ENCODE peak calls at places on chromosomes 3 and 15, in six cellular contexts. One of them, this sample, is unnamed.

GRCh38 chr3:15113468-15113867 is 14.5 kb upstream of the RBSN start:
- DNase-seq in cardiac muscle cell: no peak
- DNase-seq in HEK293T: no peak
- DNase-seq in tibial artery: no peak
- DNase-seq in body of pancreas: no peak
- DNase-seq in T-helper 2 cell treated with Interferon-gamma antibody and Interleukin-4, amounts not matched to agents 5 μg/mL and 100 μg/mL, for 36 hours: no peak
- DNase-seq in this sample: no peak

GRCh38 chr15:31279221-31280036 is 47.2 kb upstream of the KLF13 start:
- DNase-seq in tibial artery: peak
- DNase-seq in body of pancreas: peak
- DNase-seq in T-helper 2 cell treated with Interferon-gamma antibody and Interleukin-4, amounts not matched to agents 5 μg/mL and 100 μg/mL, for 36 hours: peak
- DNase-seq in cardiac muscle cell: no peak
- DNase-seq in HEK293T: no peak
- DNase-seq in this sample: peak

GRCh38 chr15:55879181-55879580 is 114.2 kb downstream of the NEDD4 start:
- DNase-seq in T-helper 2 cell treated with Interferon-gamma antibody and Interleukin-4, amounts not matched to agents 5 μg/mL and 100 μg/mL, for 36 hours: no peak
- DNase-seq in body of pancreas: no peak
- DNase-seq in cardiac muscle cell: peak
- DNase-seq in tibial artery: no peak
- DNase-seq in HEK293T: no peak
- DNase-seq in this sample: no peak

GRCh38 chr15:56390739-56391267 is 25.6 kb downstream of the TEX9 start:
- DNase-seq in body of pancreas: no peak
- DNase-seq in T-helper 2 cell treated with Interferon-gamma antibody and Interleukin-4, amounts not matched to agents 5 μg/mL and 100 μg/mL, for 36 hours: no peak
- DNase-seq in cardiac muscle cell: peak
- DNase-seq in HEK293T: no peak
- DNase-seq in tibial artery: no peak
- DNase-seq in this sample: no peak

GRCh38 chr3:149604125-149604851 is 53.5 kb downstream of the WWTR1 start:
- DNase-seq in T-helper 2 cell treated with Interferon-gamma antibody and Interleukin-4, amounts not matched to agents 5 μg/mL and 100 μg/mL, for 36 hours: no peak
- DNase-seq in cardiac muscle cell: no peak
- DNase-seq in body of pancreas: no peak
- DNase-seq in HEK293T: no peak
- DNase-seq in tibial artery: no peak
- DNase-seq in this sample: no peak

GRCh38 chr3:143536817-143537535 is 311.3 kb downstream of the SLC9A9 start:
- DNase-seq in body of pancreas: peak
- DNase-seq in tibial artery: no peak
- DNase-seq in HEK293T: no peak
- DNase-seq in T-helper 2 cell treated with Interferon-gamma antibody and Interleukin-4, amounts not matched to agents 5 μg/mL and 100 μg/mL, for 36 hours: no peak
- DNase-seq in cardiac muscle cell: peak
- DNase-seq in this sample: no peak

GRCh38 chr15:91515188-91515754 is 338.2 kb upstream of the SLCO3A1 start:
- DNase-seq in body of pancreas: peak
- DNase-seq in tibial artery: no peak
- DNase-seq in HEK293T: no peak
- DNase-seq in T-helper 2 cell treated with Interferon-gamma antibody and Interleukin-4, amounts not matched to agents 5 μg/mL and 100 μg/mL, for 36 hours: no peak
- DNase-seq in cardiac muscle cell: peak
- DNase-seq in this sample: no peak

GRCh38 chr15:52100807-52101206 is 11.8 kb downstream of the BCL2L10 start:
- DNase-seq in T-helper 2 cell treated with Interferon-gamma antibody and Interleukin-4, amounts not matched to agents 5 μg/mL and 100 μg/mL, for 36 hours: no peak
- DNase-seq in body of pancreas: peak
- DNase-seq in cardiac muscle cell: peak
- DNase-seq in tibial artery: peak
- DNase-seq in HEK293T: no peak
- DNase-seq in this sample: no peak

GRCh38 chr3:134641671-134642300 is 9.0 kb downstream of the KY start:
- DNase-seq in cardiac muscle cell: no peak
- DNase-seq in tibial artery: no peak
- DNase-seq in HEK293T: no peak
- DNase-seq in T-helper 2 cell treated with Interferon-gamma antibody and Interleukin-4, amounts not matched to agents 5 μg/mL and 100 μg/mL, for 36 hours: no peak
- DNase-seq in body of pancreas: no peak
- DNase-seq in this sample: no peak

GRCh38 chr3:161415506-161416231 is 44.4 kb upstream of the SPTSSB start:
- DNase-seq in tibial artery: no peak
- DNase-seq in cardiac muscle cell: peak
- DNase-seq in body of pancreas: peak
- DNase-seq in T-helper 2 cell treated with Interferon-gamma antibody and Interleukin-4, amounts not matched to agents 5 μg/mL and 100 μg/mL, for 36 hours: no peak
- DNase-seq in HEK293T: no peak
- DNase-seq in this sample: no peak

GRCh38 chr3:106172780-106173179 is 304.0 kb upstream of the CBLB start:
- DNase-seq in body of pancreas: no peak
- DNase-seq in HEK293T: no peak
- DNase-seq in T-helper 2 cell treated with Interferon-gamma antibody and Interleukin-4, amounts not matched to agents 5 μg/mL and 100 μg/mL, for 36 hours: no peak
- DNase-seq in tibial artery: no peak
- DNase-seq in cardiac muscle cell: no peak
- DNase-seq in this sample: no peak

GRCh38 chr3:149792485-149793270 is at the start of gene ANKUB1:
- DNase-seq in HEK293T: no peak
- DNase-seq in tibial artery: no peak
- DNase-seq in T-helper 2 cell treated with Interferon-gamma antibody and Interleukin-4, amounts not matched to agents 5 μg/mL and 100 μg/mL, for 36 hours: no peak
- DNase-seq in cardiac muscle cell: no peak
- DNase-seq in body of pancreas: no peak
- DNase-seq in this sample: no peak

GRCh38 chr3:42655331-42655888 is 1.9 kb downstream of the ZBTB47 start:
- DNase-seq in cardiac muscle cell: no peak
- DNase-seq in body of pancreas: no peak
- DNase-seq in T-helper 2 cell treated with Interferon-gamma antibody and Interleukin-4, amounts not matched to agents 5 μg/mL and 100 μg/mL, for 36 hours: no peak
- DNase-seq in HEK293T: no peak
- DNase-seq in tibial artery: peak
- DNase-seq in this sample: no peak